ENCODE peak calls at places on chromosomes 16 and 17, in six cellular contexts. B, M, K, D, U and N are unnamed samples.

GRCh38 chr17:19551708-19552148 is 18.1 kb downstream of the SLC47A1 start:
- ATAC-seq in M (no peak), U (no peak), D (no peak), K (no peak), B (no peak), N (no peak)

GRCh38 chr17:29114141-29114540 is 66.1 kb downstream of the MYO18A start:
- ATAC-seq in D (no peak), M (no peak), K (no peak), B (no peak), U (no peak), N (no peak)

GRCh38 chr16:48850097-48850496 is 240.1 kb upstream of the N4BP1 start:
- ATAC-seq in M (no peak), B (no peak), U (no peak), D (no peak), K (no peak), N (no peak)

GRCh38 chr17:33640629-33641028 is 347.5 kb upstream of the ASIC2 start:
- ATAC-seq in M (no peak), B (no peak), U (no peak), K (no peak), D (no peak), N (no peak)

GRCh38 chr16:49567940-49568339 is 194.3 kb downstream of the C16orf78 start:
- ATAC-seq in M (no peak), K (no peak), B (no peak), D (no peak), U (no peak), N (peak)

GRCh38 chr16:59527206-59527997 is 793.3 kb upstream of the GOT2 start:
- ATAC-seq in K (no peak), B (no peak), D (no peak), M (no peak), U (no peak), N (no peak)

GRCh38 chr17:49696233-49696761 is 11.5 kb downstream of the SLC35B1 start:
- ATAC-seq in B (peak), U (peak), D (peak), M (peak), K (no peak), N (peak)

GRCh38 chr17:61461967-61462733 is 9.9 kb downstream of the TBX4 start:
- ATAC-seq in K (no peak), D (no peak), M (no peak), B (no peak), U (peak), N (no peak)

GRCh38 chr17:56009795-56010715 is 143.2 kb upstream of the ANKFN1 start:
- ATAC-seq in K (no peak), M (no peak), D (no peak), B (no peak), U (peak), N (peak)

GRCh38 chr17:35969558-35970442 is 11.5 kb downstream of the CCL16 start:
- ATAC-seq in K (peak), B (peak), D (peak), U (peak), M (peak), N (peak)

GRCh38 chr16:20866161-20866772 is 33.9 kb downstream of the DCUN1D3 start:
- ATAC-seq in K (peak), U (no peak), D (no peak), B (peak), M (no peak), N (peak)

GRCh38 chr17:40532520-40533253 is 31.3 kb upstream of the TNS4 start:
- ATAC-seq in D (no peak), M (no peak), K (peak), B (no peak), U (no peak), N (no peak)

GRCh38 chr16:58638148-58639036 is 8.8 kb upstream of the CNOT1 start:
- ATAC-seq in U (no peak), K (peak), D (no peak), M (no peak), B (no peak), N (no peak)